ENCODE peak calls at places on chromosomes 3 and 15, in five cellular contexts. X is HCT116, J is heart left ventricle, C is RWPE1, O is PC-9. L is an unnamed sample.

GRCh38 chr15:70059476-70060213 is 38.1 kb downstream of the TLE3 start:
- DNase-seq in J (no peak), X (no peak), O (no peak), C (no peak), L (no peak)

GRCh38 chr3:141311496-141312358 is 56.6 kb upstream of the ZBTB38 start:
- DNase-seq in C (peak; percentile 97), J (peak; percentile 98), X (peak; percentile 96), O (peak; percentile 99), L (peak; percentile 97)

GRCh38 chr15:90994059-90994416 is 297 bp downstream of the PRC1 start:
- DNase-seq in J (peak; percentile 25), O (peak; percentile 9), X (no peak), C (peak; percentile 20), L (no peak)

GRCh38 chr3:65265942-65266341 is 578.1 kb upstream of the ADAMTS9 start:
- DNase-seq in X (no peak), J (no peak), C (no peak), O (no peak), L (no peak)

GRCh38 chr3:43327184-43327950 is 41.0 kb downstream of the SNRK start:
- DNase-seq in C (no peak), J (no peak), O (no peak), X (no peak), L (peak; percentile 47)

GRCh38 chr3:179149239-179149887 is 1.2 kb downstream of the PIK3CA start:
- DNase-seq in C (peak; percentile 10), J (no peak), X (no peak), O (peak; percentile 17), L (no peak)

GRCh38 chr3:152026033-152026556 is 152.7 kb downstream of the SUCNR1 start:
- DNase-seq in J (no peak), O (peak; percentile 22), X (peak; percentile 62), C (peak; percentile 65), L (no peak)

GRCh38 chr15:58440181-58440910 is 8.6 kb downstream of the LIPC start:
- DNase-seq in C (peak; percentile 64), O (peak; percentile 43), J (no peak), X (peak; percentile 59), L (peak; percentile 42)

GRCh38 chr15:42140383-42141070 is 15.9 kb downstream of the PLA2G4F start:
- DNase-seq in O (no peak), J (no peak), C (no peak), X (no peak), L (no peak)

GRCh38 chr15:73320619-73321180 is 48.1 kb downstream of the HCN4 start:
- DNase-seq in C (no peak), J (peak; percentile 7), X (no peak), O (no peak), L (peak; percentile 6)

GRCh38 chr3:33704891-33705290 is 13.2 kb downstream of the CLASP2 start:
- DNase-seq in C (no peak), X (no peak), J (no peak), O (no peak), L (no peak)

DNA sequence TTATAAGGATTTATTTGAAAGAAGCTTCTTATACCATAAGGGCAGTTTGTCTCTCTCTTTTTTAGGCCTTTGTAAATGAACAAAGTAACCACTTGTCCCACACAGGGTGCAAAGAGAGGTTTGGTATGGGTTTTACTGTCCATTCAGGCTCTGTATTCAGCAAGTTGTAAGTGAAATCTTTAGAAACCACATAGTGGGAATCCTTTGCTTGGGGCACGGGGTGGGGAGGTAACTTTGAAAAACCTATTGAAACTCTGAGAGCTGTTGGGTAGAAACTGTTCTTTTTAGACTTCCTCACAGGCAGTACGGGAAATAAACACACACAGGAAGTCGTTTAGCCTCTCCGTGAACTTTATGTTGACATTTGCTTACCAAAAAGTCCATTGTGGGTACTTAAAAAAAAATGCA is 109.3 kb upstream of the RBMS3 start:
- DNase-seq in J (no peak), C (no peak), O (no peak), X (no peak), L (no peak)
- H3K27ac ChIP-seq in J (peak overlapping the region; percentile 30), C (no peak overlapping the region), O (no peak overlapping the region), X (no peak overlapping the region), L (peak overlapping the region; percentile 69)

GRCh38 chr3:47579875-47580274 is 1.2 kb upstream of the CSPG5 start:
- DNase-seq in J (no peak), O (no peak), X (no peak), C (no peak), L (no peak)
- H3K27ac ChIP-seq in J (no peak overlapping the region), O (no peak overlapping the region), X (no peak overlapping the region), C (no peak overlapping the region), L (no peak overlapping the region)

DNA sequence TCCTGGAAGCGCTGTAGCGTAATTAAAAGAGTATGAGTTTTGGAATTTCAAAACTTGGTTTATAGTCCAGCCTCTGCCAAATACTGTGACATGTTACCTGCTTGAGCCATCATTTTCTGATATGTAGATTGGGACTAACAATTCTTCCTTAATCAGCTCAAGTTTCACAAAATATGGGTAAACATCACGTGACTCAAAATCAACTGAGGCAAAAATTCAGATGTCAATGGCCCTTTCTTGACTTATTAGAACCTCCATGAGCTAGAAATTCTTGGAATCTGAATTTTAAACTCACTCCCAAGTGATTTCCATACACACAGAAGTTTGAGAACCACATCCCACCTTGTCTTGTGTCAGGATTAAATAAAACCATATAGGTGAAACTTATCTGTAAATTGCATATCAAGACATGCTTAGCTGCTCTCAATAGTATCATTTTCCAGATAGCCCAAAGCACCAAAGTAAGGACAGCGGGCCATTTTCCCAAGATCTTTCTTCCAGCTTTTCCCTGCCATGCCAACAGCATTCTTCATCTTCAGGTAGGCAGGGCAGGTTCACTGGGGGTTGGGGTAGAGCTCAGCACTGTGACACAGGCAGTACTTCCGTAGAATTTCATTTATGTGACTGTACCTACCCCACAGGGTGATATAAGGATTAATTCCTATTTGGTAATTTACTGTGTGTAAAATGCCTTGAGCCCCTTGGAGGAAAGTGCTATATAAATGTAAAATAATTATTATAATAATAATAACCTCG is 379.0 kb downstream of the TIGIT start:
- DNase-seq in X (no peak), J (no peak), O (no peak), C (no peak), L (no peak)
- H3K27ac ChIP-seq in X (no peak overlapping the region), J (no peak overlapping the region), O (no peak overlapping the region), C (no peak overlapping the region), L (no peak overlapping the region)

DNA sequence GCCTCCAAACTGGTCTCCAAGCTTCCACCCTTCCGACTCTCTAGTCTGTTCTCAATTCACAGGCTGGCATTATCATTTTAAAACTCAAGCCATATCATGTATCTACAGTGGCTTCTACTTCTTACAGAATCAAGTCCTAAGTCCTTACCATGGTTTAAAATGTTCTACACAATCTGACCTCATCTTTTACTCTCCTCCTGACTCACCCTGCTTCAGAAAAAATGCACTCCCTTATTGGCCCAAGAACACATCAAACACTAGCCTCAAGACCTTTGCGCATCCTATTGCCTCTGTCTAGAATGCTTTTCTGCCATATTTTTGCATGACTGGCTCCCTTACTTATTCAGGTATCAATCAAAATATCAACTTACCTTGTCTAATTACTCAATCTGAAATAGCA is 11.0 kb downstream of the MRPL3 start:
- DNase-seq in C (no peak), J (no peak), O (no peak), X (no peak), L (no peak)
- H3K27ac ChIP-seq in C (no peak overlapping the region), J (no peak overlapping the region), O (no peak overlapping the region), X (no peak overlapping the region), L (no peak overlapping the region)

GRCh38 chr3:27544372-27544865 is 60.2 kb upstream of the SLC4A7 start:
- DNase-seq in C (peak; percentile 30), O (no peak), X (no peak), J (no peak), L (no peak)
- H3K27ac ChIP-seq in C (peak overlapping the region; percentile 91), O (peak overlapping the region; percentile 61), X (no peak overlapping the region), J (peak overlapping the region; percentile 39), L (peak overlapping the region; percentile 5)

GRCh38 chr3:164488893-164489292 is 589.4 kb downstream of the SI start:
- DNase-seq in C (no peak), J (no peak), X (no peak), O (no peak), L (no peak)
- H3K27ac ChIP-seq in C (no peak overlapping the region), J (no peak overlapping the region), X (no peak overlapping the region), O (no peak overlapping the region), L (no peak overlapping the region)

GRCh38 chr3:187522890-187523289 is 147.3 kb downstream of the SST start:
- DNase-seq in J (no peak), O (no peak), C (no peak), X (no peak), L (no peak)
- H3K27ac ChIP-seq in J (peak overlapping the region; percentile 20), O (no peak overlapping the region), C (no peak overlapping the region), X (no peak overlapping the region), L (no peak overlapping the region)

DNA sequence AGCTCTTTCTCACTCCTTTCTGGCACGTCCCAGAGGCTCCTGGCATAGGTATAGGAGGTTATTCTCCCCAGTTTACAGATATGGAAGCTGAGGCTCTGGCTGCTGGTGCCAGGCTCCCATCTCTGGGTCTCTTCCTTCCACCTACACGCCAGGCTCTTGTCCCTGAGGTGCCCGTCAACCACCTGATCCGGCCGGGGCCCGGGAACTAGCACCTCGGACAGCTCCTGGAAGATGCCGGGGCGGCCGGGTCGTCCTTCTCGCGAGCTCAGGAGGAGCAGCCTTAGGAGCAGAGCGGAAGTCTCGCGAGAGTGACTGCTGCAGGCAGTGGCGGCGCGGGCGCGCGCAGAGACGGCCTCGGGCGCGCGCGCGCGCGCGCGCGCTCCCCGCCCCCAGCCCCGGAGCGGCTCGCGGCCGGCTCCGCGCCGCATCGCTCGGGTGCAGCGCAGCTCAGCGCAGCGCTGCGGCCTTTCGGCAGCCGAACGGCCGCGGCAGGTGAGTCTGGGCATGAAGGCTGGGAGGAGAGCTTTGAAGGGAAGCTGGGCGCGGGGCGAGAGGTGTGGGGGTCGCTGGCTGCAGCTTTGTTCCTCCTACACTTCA is at the start of gene SCAMP5:
- DNase-seq in X (peak; percentile 87), C (peak; percentile 98), O (peak; percentile 91), J (peak; percentile 92), L (peak; percentile 68)
- H3K27ac ChIP-seq in X (no peak within 1 kb of the TSS), C (no peak within 1 kb of the TSS), O (no peak within 1 kb of the TSS), J (no peak within 1 kb of the TSS), L (no peak within 1 kb of the TSS)

DNA sequence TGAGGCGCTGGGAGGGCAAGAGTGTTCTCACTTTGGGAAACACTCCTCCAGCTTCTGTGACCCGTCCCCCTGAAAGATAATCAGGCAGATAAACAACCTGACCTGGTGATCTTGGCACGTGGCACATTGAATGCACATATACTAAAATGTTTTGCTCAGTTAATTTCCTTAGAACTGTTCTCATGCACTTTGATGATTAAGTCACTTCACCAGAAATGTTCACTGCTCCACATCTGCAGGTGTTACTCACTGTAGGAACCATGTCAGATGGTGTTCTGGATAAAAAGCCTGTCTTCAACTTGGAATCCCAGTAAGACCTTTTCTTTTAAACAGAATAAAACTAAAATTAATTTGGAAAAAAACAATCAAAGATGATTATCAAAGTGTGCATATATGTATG is 24.6 kb upstream of the NIPA2 start:
- DNase-seq in O (no peak), J (no peak), C (no peak), X (no peak), L (no peak)
- H3K27ac ChIP-seq in O (no peak overlapping the region), J (no peak overlapping the region), C (no peak overlapping the region), X (no peak overlapping the region), L (no peak overlapping the region)